ENCODE peak calls at places on chromosome 22, in ten cellular contexts. One of them, this sample, is unnamed.

GRCh38 chr22:47337161-47337621 is 574.7 kb downstream of the TBC1D22A start:
- DNase-seq in cardiac muscle cell: peak; percentile 79
- DNase-seq in sigmoid colon: no peak
- DNase-seq in astrocyte: peak; percentile 92
- DNase-seq in IMR-90: peak; percentile 87
- DNase-seq in tibial artery: no peak
- DNase-seq in ovary: peak; percentile 41
- DNase-seq in SK-N-SH: no peak
- DNase-seq in upper lobe of right lung: no peak
- DNase-seq in A673: peak; percentile 39
- DNase-seq in this sample: peak; percentile 32

GRCh38 chr22:39246217-39246616 is 1.4 kb upstream of the PDGFB start:
- DNase-seq in A673: no peak
- DNase-seq in tibial artery: no peak
- DNase-seq in SK-N-SH: no peak
- DNase-seq in IMR-90: no peak
- DNase-seq in astrocyte: no peak
- DNase-seq in cardiac muscle cell: no peak
- DNase-seq in upper lobe of right lung: no peak
- DNase-seq in ovary: no peak
- DNase-seq in sigmoid colon: no peak
- DNase-seq in this sample: no peak

GRCh38 chr22:41382610-41383009 is 868 bp downstream of the TEF start:
- DNase-seq in cardiac muscle cell: no peak
- DNase-seq in sigmoid colon: no peak
- DNase-seq in SK-N-SH: no peak
- DNase-seq in A673: no peak
- DNase-seq in upper lobe of right lung: no peak
- DNase-seq in tibial artery: no peak
- DNase-seq in IMR-90: no peak
- DNase-seq in astrocyte: no peak
- DNase-seq in ovary: peak; percentile 58
- DNase-seq in this sample: no peak

GRCh38 chr22:20026204-20026908 is 5.4 kb downstream of the TANGO2 start:
- DNase-seq in IMR-90: no peak
- DNase-seq in cardiac muscle cell: no peak
- DNase-seq in upper lobe of right lung: no peak
- DNase-seq in A673: no peak
- DNase-seq in ovary: no peak
- DNase-seq in sigmoid colon: no peak
- DNase-seq in SK-N-SH: no peak
- DNase-seq in astrocyte: no peak
- DNase-seq in tibial artery: peak; percentile 41
- DNase-seq in this sample: no peak

GRCh38 chr22:45709004-45709739 is 37.5 kb downstream of the ATXN10 start:
- DNase-seq in A673: peak; percentile 40
- DNase-seq in IMR-90: peak; percentile 79
- DNase-seq in sigmoid colon: no peak
- DNase-seq in upper lobe of right lung: no peak
- DNase-seq in cardiac muscle cell: peak; percentile 47
- DNase-seq in astrocyte: peak; percentile 88
- DNase-seq in tibial artery: no peak
- DNase-seq in SK-N-SH: peak; percentile 51
- DNase-seq in ovary: no peak
- DNase-seq in this sample: peak; percentile 61

GRCh38 chr22:50153756-50154140 is 16.8 kb upstream of the PANX2 start:
- DNase-seq in SK-N-SH: peak; percentile 24
- DNase-seq in A673: no peak
- DNase-seq in IMR-90: no peak
- DNase-seq in cardiac muscle cell: no peak
- DNase-seq in tibial artery: no peak
- DNase-seq in upper lobe of right lung: no peak
- DNase-seq in ovary: no peak
- DNase-seq in astrocyte: no peak
- DNase-seq in sigmoid colon: no peak
- DNase-seq in this sample: no peak

GRCh38 chr22:24751518-24751917 is 23.0 kb downstream of the PIWIL3 start:
- DNase-seq in tibial artery: no peak
- DNase-seq in SK-N-SH: no peak
- DNase-seq in sigmoid colon: no peak
- DNase-seq in astrocyte: no peak
- DNase-seq in upper lobe of right lung: no peak
- DNase-seq in A673: no peak
- DNase-seq in ovary: no peak
- DNase-seq in cardiac muscle cell: no peak
- DNase-seq in IMR-90: no peak
- DNase-seq in this sample: no peak

GRCh38 chr22:32839776-32840571 is 38.5 kb downstream of the TIMP3 start:
- DNase-seq in ovary: peak; percentile 71
- DNase-seq in cardiac muscle cell: peak; percentile 73
- DNase-seq in IMR-90: peak; percentile 41
- DNase-seq in A673: no peak
- DNase-seq in upper lobe of right lung: no peak
- DNase-seq in tibial artery: no peak
- DNase-seq in SK-N-SH: peak; percentile 33
- DNase-seq in astrocyte: peak; percentile 92
- DNase-seq in sigmoid colon: no peak
- DNase-seq in this sample: peak; percentile 10

GRCh38 chr22:25508761-25509321 is 55.6 kb upstream of the GRK3 start:
- DNase-seq in sigmoid colon: no peak
- DNase-seq in A673: no peak
- DNase-seq in cardiac muscle cell: no peak
- DNase-seq in SK-N-SH: no peak
- DNase-seq in IMR-90: no peak
- DNase-seq in astrocyte: no peak
- DNase-seq in tibial artery: no peak
- DNase-seq in ovary: no peak
- DNase-seq in upper lobe of right lung: no peak
- DNase-seq in this sample: no peak

GRCh38 chr22:48376428-48376827 is 1451.2 kb downstream of the BRD1 start:
- DNase-seq in SK-N-SH: no peak
- DNase-seq in upper lobe of right lung: no peak
- DNase-seq in ovary: no peak
- DNase-seq in IMR-90: no peak
- DNase-seq in tibial artery: peak; percentile 21
- DNase-seq in A673: no peak
- DNase-seq in cardiac muscle cell: no peak
- DNase-seq in astrocyte: no peak
- DNase-seq in sigmoid colon: no peak
- DNase-seq in this sample: no peak

GRCh38 chr22:49959782-49960158 is 802 bp upstream of the PIM3 start:
- DNase-seq in astrocyte: no peak
- DNase-seq in IMR-90: no peak
- DNase-seq in tibial artery: peak; percentile 79
- DNase-seq in upper lobe of right lung: no peak
- DNase-seq in sigmoid colon: peak; percentile 81
- DNase-seq in cardiac muscle cell: peak; percentile 30
- DNase-seq in ovary: no peak
- DNase-seq in A673: no peak
- DNase-seq in SK-N-SH: peak; percentile 80
- DNase-seq in this sample: no peak

GRCh38 chr22:29023172-29023796 is 38.3 kb downstream of the C22orf31 start:
- DNase-seq in sigmoid colon: no peak
- DNase-seq in upper lobe of right lung: no peak
- DNase-seq in IMR-90: no peak
- DNase-seq in ovary: no peak
- DNase-seq in A673: no peak
- DNase-seq in tibial artery: no peak
- DNase-seq in SK-N-SH: no peak
- DNase-seq in astrocyte: no peak
- DNase-seq in cardiac muscle cell: no peak
- DNase-seq in this sample: no peak

GRCh38 chr22:45334528-45334927 is 24.8 kb downstream of the FAM118A start:
- DNase-seq in A673: no peak
- DNase-seq in tibial artery: no peak
- DNase-seq in ovary: no peak
- DNase-seq in sigmoid colon: no peak
- DNase-seq in upper lobe of right lung: no peak
- DNase-seq in SK-N-SH: no peak
- DNase-seq in IMR-90: no peak
- DNase-seq in cardiac muscle cell: no peak
- DNase-seq in astrocyte: no peak
- DNase-seq in this sample: no peak

GRCh38 chr22:37884420-37884819 is 21.7 kb upstream of the MICALL1 start:
- DNase-seq in upper lobe of right lung: no peak
- DNase-seq in cardiac muscle cell: no peak
- DNase-seq in A673: no peak
- DNase-seq in IMR-90: peak; percentile 46
- DNase-seq in sigmoid colon: peak; percentile 76
- DNase-seq in tibial artery: no peak
- DNase-seq in ovary: no peak
- DNase-seq in SK-N-SH: no peak
- DNase-seq in astrocyte: no peak
- DNase-seq in this sample: peak; percentile 23

DNA sequence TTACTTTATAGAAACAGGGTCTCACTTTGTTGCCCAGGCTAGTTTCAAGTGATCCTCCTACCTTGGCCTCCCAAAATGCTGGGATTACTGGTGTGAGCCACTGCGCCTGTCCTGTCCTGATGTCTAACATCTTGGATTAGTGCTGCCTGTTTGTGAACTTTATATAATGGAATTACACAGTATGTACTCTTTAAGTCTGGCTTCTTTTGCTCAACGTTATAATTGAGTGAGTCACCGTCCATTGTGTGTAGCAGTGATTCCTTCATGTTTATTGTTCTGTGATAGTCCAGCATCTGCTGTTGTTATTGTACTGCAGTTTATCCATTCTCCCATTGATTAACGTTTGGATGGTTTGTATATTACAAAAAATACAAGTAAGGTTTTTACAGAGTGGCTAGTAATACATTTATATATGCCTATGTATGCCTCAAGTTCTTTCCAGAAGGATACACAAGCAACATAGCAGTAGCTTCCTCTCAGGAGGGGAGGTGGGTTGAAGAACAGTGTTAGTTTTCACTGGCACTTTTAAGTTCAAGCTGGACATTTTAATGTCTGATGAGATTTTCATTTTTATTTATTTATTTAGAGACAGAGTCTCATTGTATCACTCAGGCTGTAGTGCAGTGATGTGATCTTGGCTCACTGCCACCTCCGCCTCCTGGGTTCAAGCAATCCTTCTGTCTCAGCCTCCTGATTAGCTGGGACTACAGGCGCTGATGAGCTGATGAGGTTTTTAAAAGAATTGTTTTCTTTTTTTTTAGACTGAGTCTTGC is 25.2 kb upstream of the MICALL1 start:
- DNase-seq in upper lobe of right lung: no peak
- DNase-seq in SK-N-SH: no peak
- DNase-seq in cardiac muscle cell: peak; percentile 56
- DNase-seq in A673: peak; percentile 57
- DNase-seq in IMR-90: peak; percentile 84
- DNase-seq in tibial artery: no peak
- DNase-seq in sigmoid colon: no peak
- DNase-seq in ovary: no peak
- DNase-seq in astrocyte: peak; percentile 58
- DNase-seq in this sample: no peak
- H3K36me3 ChIP-seq in upper lobe of right lung: peaks cover 82% of the 10 kb centered on the region
- H3K36me3 ChIP-seq in SK-N-SH: peaks cover 63% of the 10 kb centered on the region
- H3K36me3 ChIP-seq in cardiac muscle cell: peaks cover 48% of the 10 kb centered on the region
- H3K36me3 ChIP-seq in A673: peaks cover 78% of the 10 kb centered on the region
- H3K36me3 ChIP-seq in IMR-90: peaks cover 50% of the 10 kb centered on the region
- H3K36me3 ChIP-seq in tibial artery: peaks cover 72% of the 10 kb centered on the region
- H3K36me3 ChIP-seq in sigmoid colon: peaks cover 29% of the 10 kb centered on the region
- H3K36me3 ChIP-seq in ovary: no peaks in the 10 kb centered on the region
- H3K36me3 ChIP-seq in astrocyte: peaks cover 39% of the 10 kb centered on the region
- H3K36me3 ChIP-seq in this sample: peaks cover 8% of the 10 kb centered on the region

GRCh38 chr22:23536821-23537345 is 43.2 kb downstream of the IGLL1 start:
- DNase-seq in upper lobe of right lung: peak; percentile 33
- DNase-seq in cardiac muscle cell: no peak
- DNase-seq in SK-N-SH: no peak
- DNase-seq in astrocyte: no peak
- DNase-seq in sigmoid colon: peak; percentile 36
- DNase-seq in ovary: no peak
- DNase-seq in IMR-90: no peak
- DNase-seq in A673: no peak
- DNase-seq in tibial artery: peak; percentile 45
- DNase-seq in this sample: no peak
- H3K4me3 ChIP-seq in upper lobe of right lung: no peak overlapping the region
- H3K4me3 ChIP-seq in cardiac muscle cell: no peak overlapping the region
- H3K4me3 ChIP-seq in SK-N-SH: no peak overlapping the region
- H3K4me3 ChIP-seq in astrocyte: no peak overlapping the region
- H3K4me3 ChIP-seq in sigmoid colon: no peak overlapping the region
- H3K4me3 ChIP-seq in ovary: no peak overlapping the region
- H3K4me3 ChIP-seq in IMR-90: no peak overlapping the region
- H3K4me3 ChIP-seq in A673: no peak overlapping the region
- H3K4me3 ChIP-seq in tibial artery: no peak overlapping the region
- H3K4me3 ChIP-seq in this sample: no peak overlapping the region

GRCh38 chr22:26516503-26516902 is 4.2 kb upstream of the TFIP11 start:
- DNase-seq in astrocyte: no peak
- DNase-seq in SK-N-SH: no peak
- DNase-seq in IMR-90: no peak
- DNase-seq in ovary: no peak
- DNase-seq in tibial artery: no peak
- DNase-seq in sigmoid colon: no peak
- DNase-seq in A673: no peak
- DNase-seq in upper lobe of right lung: no peak
- DNase-seq in cardiac muscle cell: no peak
- DNase-seq in this sample: no peak
- TF ChIP-seq CTCF in astrocyte: no peak
- TF ChIP-seq CTCF in SK-N-SH: no peak
- TF ChIP-seq CTCF in IMR-90: no peak
- TF ChIP-seq CTCF in ovary: no peak
- TF ChIP-seq CTCF in tibial artery: no peak
- TF ChIP-seq CTCF in sigmoid colon: no peak
- TF ChIP-seq CTCF in A673: no peak
- TF ChIP-seq CTCF in upper lobe of right lung: no peak
- TF ChIP-seq CTCF in cardiac muscle cell: no peak
- TF ChIP-seq CTCF in this sample: no peak

GRCh38 chr22:21696115-21696514 is 30.3 kb downstream of the PPIL2 start:
- DNase-seq in IMR-90: no peak
- DNase-seq in SK-N-SH: no peak
- DNase-seq in tibial artery: no peak
- DNase-seq in sigmoid colon: no peak
- DNase-seq in ovary: no peak
- DNase-seq in astrocyte: no peak
- DNase-seq in A673: no peak
- DNase-seq in upper lobe of right lung: no peak
- DNase-seq in cardiac muscle cell: no peak
- DNase-seq in this sample: no peak

GRCh38 chr22:21698430-21699329 is 32.9 kb downstream of the PPIL2 start:
- DNase-seq in sigmoid colon: no peak
- DNase-seq in IMR-90: no peak
- DNase-seq in tibial artery: peak; percentile 83
- DNase-seq in upper lobe of right lung: no peak
- DNase-seq in SK-N-SH: no peak
- DNase-seq in astrocyte: no peak
- DNase-seq in ovary: no peak
- DNase-seq in A673: no peak
- DNase-seq in cardiac muscle cell: peak; percentile 37
- DNase-seq in this sample: peak; percentile 27

GRCh38 chr22:21697021-21697771 is 31.4 kb downstream of the PPIL2 start:
- DNase-seq in sigmoid colon: no peak
- DNase-seq in IMR-90: no peak
- DNase-seq in SK-N-SH: no peak
- DNase-seq in astrocyte: no peak
- DNase-seq in upper lobe of right lung: no peak
- DNase-seq in cardiac muscle cell: no peak
- DNase-seq in A673: no peak
- DNase-seq in ovary: no peak
- DNase-seq in tibial artery: no peak
- DNase-seq in this sample: no peak

GRCh38 chr22:21699643-21700042 is 33.8 kb downstream of the PPIL2 start:
- DNase-seq in astrocyte: no peak
- DNase-seq in IMR-90: no peak
- DNase-seq in SK-N-SH: no peak
- DNase-seq in A673: no peak
- DNase-seq in sigmoid colon: no peak
- DNase-seq in ovary: no peak
- DNase-seq in tibial artery: no peak
- DNase-seq in cardiac muscle cell: no peak
- DNase-seq in upper lobe of right lung: no peak
- DNase-seq in this sample: no peak

GRCh38 chr22:21697866-21698265 is 32.1 kb downstream of the PPIL2 start:
- DNase-seq in A673: no peak
- DNase-seq in ovary: no peak
- DNase-seq in upper lobe of right lung: no peak
- DNase-seq in astrocyte: peak; percentile 74
- DNase-seq in IMR-90: peak; percentile 82
- DNase-seq in tibial artery: no peak
- DNase-seq in sigmoid colon: no peak
- DNase-seq in SK-N-SH: no peak
- DNase-seq in cardiac muscle cell: no peak
- DNase-seq in this sample: peak; percentile 34
- H3K36me3 ChIP-seq in A673: peaks cover 17% of the 10 kb centered on the region
- H3K36me3 ChIP-seq in ovary: no peaks in the 10 kb centered on the region
- H3K36me3 ChIP-seq in upper lobe of right lung: peaks cover 68% of the 10 kb centered on the region
- H3K36me3 ChIP-seq in astrocyte: peaks cover 6% of the 10 kb centered on the region
- H3K36me3 ChIP-seq in IMR-90: peaks cover 60% of the 10 kb centered on the region
- H3K36me3 ChIP-seq in tibial artery: peaks cover 87% of the 10 kb centered on the region
- H3K36me3 ChIP-seq in sigmoid colon: peaks cover 27% of the 10 kb centered on the region
- H3K36me3 ChIP-seq in SK-N-SH: no peaks in the 10 kb centered on the region
- H3K36me3 ChIP-seq in cardiac muscle cell: peaks cover 6% of the 10 kb centered on the region
- H3K36me3 ChIP-seq in this sample: peaks cover 20% of the 10 kb centered on the region